ENCODE peak calls at places on chromosome 13, in ten cellular contexts. One of them, this sample, is unnamed.

GRCh38 chr13:98475521-98475920 is 101.4 kb downstream of the STK24 start:
- DNase-seq in C1 segment of cervical spinal cord: no peak
- DNase-seq in DMS153: no peak
- DNase-seq in lung microvascular endothelial cell: no peak
- DNase-seq in nephron progenitor cell: peak
- DNase-seq in naive B cell: no peak
- DNase-seq in EL: no peak
- DNase-seq in T-helper 17 cell: no peak
- DNase-seq in heart left ventricle: no peak
- DNase-seq in BE2C: no peak
- DNase-seq in this sample: no peak

GRCh38 chr13:72960541-72960940 is 98.3 kb upstream of the KLF5 start:
- DNase-seq in C1 segment of cervical spinal cord: no peak
- DNase-seq in DMS153: peak
- DNase-seq in lung microvascular endothelial cell: no peak
- DNase-seq in nephron progenitor cell: no peak
- DNase-seq in naive B cell: no peak
- DNase-seq in EL: no peak
- DNase-seq in T-helper 17 cell: no peak
- DNase-seq in heart left ventricle: no peak
- DNase-seq in BE2C: no peak
- DNase-seq in this sample: no peak

GRCh38 chr13:73366241-73366640 is 307.4 kb downstream of the KLF5 start:
- DNase-seq in C1 segment of cervical spinal cord: no peak
- DNase-seq in DMS153: no peak
- DNase-seq in lung microvascular endothelial cell: no peak
- DNase-seq in nephron progenitor cell: no peak
- DNase-seq in naive B cell: no peak
- DNase-seq in EL: no peak
- DNase-seq in T-helper 17 cell: no peak
- DNase-seq in heart left ventricle: no peak
- DNase-seq in BE2C: no peak
- DNase-seq in this sample: no peak

GRCh38 chr13:100941811-100942361 is 267.3 kb upstream of the TMTC4 start:
- DNase-seq in C1 segment of cervical spinal cord: no peak
- DNase-seq in DMS153: no peak
- DNase-seq in lung microvascular endothelial cell: no peak
- DNase-seq in nephron progenitor cell: no peak
- DNase-seq in naive B cell: no peak
- DNase-seq in EL: no peak
- DNase-seq in T-helper 17 cell: no peak
- DNase-seq in heart left ventricle: no peak
- DNase-seq in BE2C: no peak
- DNase-seq in this sample: no peak

GRCh38 chr13:110010433-110011135 is 224.2 kb upstream of the IRS2 start:
- DNase-seq in C1 segment of cervical spinal cord: no peak
- DNase-seq in DMS153: peak
- DNase-seq in lung microvascular endothelial cell: no peak
- DNase-seq in nephron progenitor cell: no peak
- DNase-seq in naive B cell: no peak
- DNase-seq in EL: peak
- DNase-seq in T-helper 17 cell: no peak
- DNase-seq in heart left ventricle: no peak
- DNase-seq in BE2C: no peak
- DNase-seq in this sample: no peak

GRCh38 chr13:113876341-113877148 is 12.7 kb upstream of the GAS6 start:
- DNase-seq in C1 segment of cervical spinal cord: no peak
- DNase-seq in DMS153: no peak
- DNase-seq in lung microvascular endothelial cell: no peak
- DNase-seq in nephron progenitor cell: no peak
- DNase-seq in naive B cell: no peak
- DNase-seq in EL: no peak
- DNase-seq in T-helper 17 cell: no peak
- DNase-seq in heart left ventricle: no peak
- DNase-seq in BE2C: no peak
- DNase-seq in this sample: no peak

GRCh38 chr13:51317262-51317661 is 22.2 kb upstream of the SERPINE3 start:
- DNase-seq in C1 segment of cervical spinal cord: no peak
- DNase-seq in DMS153: no peak
- DNase-seq in lung microvascular endothelial cell: no peak
- DNase-seq in nephron progenitor cell: no peak
- DNase-seq in naive B cell: no peak
- DNase-seq in EL: peak
- DNase-seq in T-helper 17 cell: no peak
- DNase-seq in heart left ventricle: no peak
- DNase-seq in BE2C: no peak
- DNase-seq in this sample: no peak

GRCh38 chr13:34162545-34162936 is 344.6 kb downstream of the RFC3 start:
- DNase-seq in C1 segment of cervical spinal cord: no peak
- DNase-seq in DMS153: no peak
- DNase-seq in lung microvascular endothelial cell: no peak
- DNase-seq in nephron progenitor cell: no peak
- DNase-seq in naive B cell: no peak
- DNase-seq in EL: peak
- DNase-seq in T-helper 17 cell: no peak
- DNase-seq in heart left ventricle: peak
- DNase-seq in BE2C: no peak
- DNase-seq in this sample: no peak

GRCh38 chr13:44967656-44968451 is 21.4 kb downstream of the NUFIP1 start:
- DNase-seq in C1 segment of cervical spinal cord: no peak
- DNase-seq in DMS153: no peak
- DNase-seq in lung microvascular endothelial cell: peak
- DNase-seq in nephron progenitor cell: no peak
- DNase-seq in naive B cell: no peak
- DNase-seq in EL: peak
- DNase-seq in T-helper 17 cell: no peak
- DNase-seq in heart left ventricle: no peak
- DNase-seq in BE2C: no peak
- DNase-seq in this sample: no peak